ENCODE peak calls at places on chromosome 5, in eight cellular contexts. One of them, this sample, is unnamed.

GRCh38 chr5:158875272-158875679 is 224.4 kb downstream of the EBF1 start:
- DNase-seq in A549: no peak
- DNase-seq in astrocyte of the spinal cord: peak; percentile 37
- DNase-seq in PC-3: peak; percentile 55
- DNase-seq in mesenchymal stem cell: peak; percentile 30
- DNase-seq in activated effector memory CD4-positive, alpha-beta T cell treated with Interleukin-2 at 50 U/mL for 16 hours: no peak
- DNase-seq in T-helper 2 cell: no peak
- DNase-seq in ELR: peak; percentile 12
- DNase-seq in this sample: no peak

GRCh38 chr5:80343067-80343466 is 23.3 kb downstream of the SPZ1 start:
- DNase-seq in A549: no peak
- DNase-seq in astrocyte of the spinal cord: no peak
- DNase-seq in PC-3: no peak
- DNase-seq in mesenchymal stem cell: peak; percentile 23
- DNase-seq in activated effector memory CD4-positive, alpha-beta T cell treated with Interleukin-2 at 50 U/mL for 16 hours: no peak
- DNase-seq in T-helper 2 cell: no peak
- DNase-seq in ELR: peak; percentile 34
- DNase-seq in this sample: no peak

GRCh38 chr5:24644757-24645156 is at the start of gene CDH10:
- DNase-seq in A549: peak; percentile 29
- DNase-seq in astrocyte of the spinal cord: peak; percentile 54
- DNase-seq in PC-3: no peak
- DNase-seq in mesenchymal stem cell: peak; percentile 62
- DNase-seq in activated effector memory CD4-positive, alpha-beta T cell treated with Interleukin-2 at 50 U/mL for 16 hours: no peak
- DNase-seq in T-helper 2 cell: no peak
- DNase-seq in ELR: no peak
- DNase-seq in this sample: no peak

GRCh38 chr5:65102826-65103673 is 334.3 kb downstream of the CWC27 start:
- DNase-seq in A549: peak; percentile 62
- DNase-seq in astrocyte of the spinal cord: peak; percentile 74
- DNase-seq in PC-3: peak; percentile 41
- DNase-seq in mesenchymal stem cell: peak; percentile 11
- DNase-seq in activated effector memory CD4-positive, alpha-beta T cell treated with Interleukin-2 at 50 U/mL for 16 hours: peak; percentile 40
- DNase-seq in T-helper 2 cell: peak; percentile 32
- DNase-seq in ELR: peak; percentile 9
- DNase-seq in this sample: peak; percentile 67

GRCh38 chr5:25955337-25955736 is 1083.0 kb downstream of the CDH9 start:
- DNase-seq in A549: no peak
- DNase-seq in astrocyte of the spinal cord: no peak
- DNase-seq in PC-3: no peak
- DNase-seq in mesenchymal stem cell: no peak
- DNase-seq in activated effector memory CD4-positive, alpha-beta T cell treated with Interleukin-2 at 50 U/mL for 16 hours: no peak
- DNase-seq in T-helper 2 cell: no peak
- DNase-seq in ELR: no peak
- DNase-seq in this sample: no peak

GRCh38 chr5:81856948-81857928 is 106.3 kb upstream of the SSBP2 start:
- DNase-seq in A549: peak; percentile 39
- DNase-seq in astrocyte of the spinal cord: peak; percentile 15
- DNase-seq in PC-3: peak; percentile 57
- DNase-seq in mesenchymal stem cell: no peak
- DNase-seq in activated effector memory CD4-positive, alpha-beta T cell treated with Interleukin-2 at 50 U/mL for 16 hours: no peak
- DNase-seq in T-helper 2 cell: no peak
- DNase-seq in ELR: peak; percentile 28
- DNase-seq in this sample: peak; percentile 46

GRCh38 chr5:14250094-14250777 is 107.1 kb downstream of the TRIO start:
- DNase-seq in A549: peak; percentile 33
- DNase-seq in astrocyte of the spinal cord: peak; percentile 88
- DNase-seq in PC-3: no peak
- DNase-seq in mesenchymal stem cell: peak; percentile 52
- DNase-seq in activated effector memory CD4-positive, alpha-beta T cell treated with Interleukin-2 at 50 U/mL for 16 hours: no peak
- DNase-seq in T-helper 2 cell: no peak
- DNase-seq in ELR: no peak
- DNase-seq in this sample: peak; percentile 79

GRCh38 chr5:166165600-166165999 is 2125.8 kb upstream of the WWC1 start:
- DNase-seq in A549: no peak
- DNase-seq in astrocyte of the spinal cord: no peak
- DNase-seq in PC-3: no peak
- DNase-seq in mesenchymal stem cell: peak; percentile 19
- DNase-seq in activated effector memory CD4-positive, alpha-beta T cell treated with Interleukin-2 at 50 U/mL for 16 hours: no peak
- DNase-seq in T-helper 2 cell: no peak
- DNase-seq in ELR: no peak
- DNase-seq in this sample: no peak

GRCh38 chr5:167835146-167835545 is 456.3 kb upstream of the WWC1 start:
- DNase-seq in A549: no peak
- DNase-seq in astrocyte of the spinal cord: no peak
- DNase-seq in PC-3: no peak
- DNase-seq in mesenchymal stem cell: no peak
- DNase-seq in activated effector memory CD4-positive, alpha-beta T cell treated with Interleukin-2 at 50 U/mL for 16 hours: no peak
- DNase-seq in T-helper 2 cell: no peak
- DNase-seq in ELR: no peak
- DNase-seq in this sample: no peak

GRCh38 chr5:164326219-164326618 is 820.8 kb downstream of the MAT2B start:
- DNase-seq in A549: peak; percentile 4
- DNase-seq in astrocyte of the spinal cord: no peak
- DNase-seq in PC-3: no peak
- DNase-seq in mesenchymal stem cell: no peak
- DNase-seq in activated effector memory CD4-positive, alpha-beta T cell treated with Interleukin-2 at 50 U/mL for 16 hours: no peak
- DNase-seq in T-helper 2 cell: no peak
- DNase-seq in ELR: no peak
- DNase-seq in this sample: no peak

GRCh38 chr5:72252008-72252407 is 68.0 kb downstream of the MRPS27 start:
- DNase-seq in A549: no peak
- DNase-seq in astrocyte of the spinal cord: no peak
- DNase-seq in PC-3: no peak
- DNase-seq in mesenchymal stem cell: no peak
- DNase-seq in activated effector memory CD4-positive, alpha-beta T cell treated with Interleukin-2 at 50 U/mL for 16 hours: no peak
- DNase-seq in T-helper 2 cell: no peak
- DNase-seq in ELR: no peak
- DNase-seq in this sample: no peak

GRCh38 chr5:54621048-54621447 is 103.5 kb downstream of the SNX18 start:
- DNase-seq in A549: no peak
- DNase-seq in astrocyte of the spinal cord: no peak
- DNase-seq in PC-3: peak; percentile 12
- DNase-seq in mesenchymal stem cell: no peak
- DNase-seq in activated effector memory CD4-positive, alpha-beta T cell treated with Interleukin-2 at 50 U/mL for 16 hours: no peak
- DNase-seq in T-helper 2 cell: no peak
- DNase-seq in ELR: no peak
- DNase-seq in this sample: no peak

GRCh38 chr5:37789991-37790390 is 49.9 kb downstream of the GDNF start:
- DNase-seq in A549: no peak
- DNase-seq in astrocyte of the spinal cord: no peak
- DNase-seq in PC-3: peak; percentile 38
- DNase-seq in mesenchymal stem cell: peak; percentile 76
- DNase-seq in activated effector memory CD4-positive, alpha-beta T cell treated with Interleukin-2 at 50 U/mL for 16 hours: no peak
- DNase-seq in T-helper 2 cell: no peak
- DNase-seq in ELR: peak; percentile 69
- DNase-seq in this sample: no peak

GRCh38 chr5:64947031-64947430 is 178.3 kb downstream of the CWC27 start:
- DNase-seq in A549: no peak
- DNase-seq in astrocyte of the spinal cord: no peak
- DNase-seq in PC-3: peak; percentile 2
- DNase-seq in mesenchymal stem cell: no peak
- DNase-seq in activated effector memory CD4-positive, alpha-beta T cell treated with Interleukin-2 at 50 U/mL for 16 hours: no peak
- DNase-seq in T-helper 2 cell: no peak
- DNase-seq in ELR: no peak
- DNase-seq in this sample: no peak

This sample was measured in uterus.